ENCODE peak calls at places on chromosome 21, in nine cellular contexts. One of them, this sample, is unnamed.

GRCh38 chr21:20999567-21000169 is 1.5 kb downstream of the NCAM2 start:
- DNase-seq in lower lobe of right lung: no peak
- DNase-seq in GM12878: no peak
- DNase-seq in suprapubic skin: no peak
- DNase-seq in IMR-90: peak
- DNase-seq in upper lobe of right lung: no peak
- DNase-seq in choroid plexus epithelial cell: peak
- DNase-seq in lower leg skin: no peak
- DNase-seq in fibroblast of lung: peak
- DNase-seq in this sample: peak

GRCh38 chr21:38221594-38221993 is 35.2 kb upstream of the KCNJ15 start:
- DNase-seq in lower lobe of right lung: no peak
- DNase-seq in choroid plexus epithelial cell: no peak
- DNase-seq in fibroblast of lung: no peak
- DNase-seq in GM12878: no peak
- DNase-seq in upper lobe of right lung: no peak
- DNase-seq in IMR-90: no peak
- DNase-seq in lower leg skin: no peak
- DNase-seq in suprapubic skin: no peak
- DNase-seq in this sample: no peak

GRCh38 chr21:45861156-45861870 is 120.3 kb upstream of the COL6A1 start:
- DNase-seq in GM12878: no peak
- DNase-seq in suprapubic skin: no peak
- DNase-seq in IMR-90: no peak
- DNase-seq in lower lobe of right lung: no peak
- DNase-seq in choroid plexus epithelial cell: no peak
- DNase-seq in lower leg skin: no peak
- DNase-seq in fibroblast of lung: no peak
- DNase-seq in upper lobe of right lung: no peak
- DNase-seq in this sample: no peak

GRCh38 chr21:20451051-20451450 is 547.2 kb upstream of the NCAM2 start:
- DNase-seq in fibroblast of lung: no peak
- DNase-seq in lower leg skin: no peak
- DNase-seq in IMR-90: no peak
- DNase-seq in lower lobe of right lung: no peak
- DNase-seq in suprapubic skin: no peak
- DNase-seq in upper lobe of right lung: no peak
- DNase-seq in GM12878: no peak
- DNase-seq in choroid plexus epithelial cell: peak
- DNase-seq in this sample: no peak

GRCh38 chr21:43928726-43929125 is 63.7 kb downstream of the AGPAT3 start:
- DNase-seq in lower leg skin: no peak
- DNase-seq in IMR-90: no peak
- DNase-seq in choroid plexus epithelial cell: no peak
- DNase-seq in lower lobe of right lung: no peak
- DNase-seq in GM12878: no peak
- DNase-seq in upper lobe of right lung: no peak
- DNase-seq in fibroblast of lung: no peak
- DNase-seq in suprapubic skin: no peak
- DNase-seq in this sample: no peak

GRCh38 chr21:16928439-16928838 is 584.4 kb upstream of the CXADR start:
- DNase-seq in suprapubic skin: no peak
- DNase-seq in lower leg skin: no peak
- DNase-seq in lower lobe of right lung: no peak
- DNase-seq in choroid plexus epithelial cell: no peak
- DNase-seq in IMR-90: no peak
- DNase-seq in fibroblast of lung: no peak
- DNase-seq in upper lobe of right lung: no peak
- DNase-seq in GM12878: no peak
- DNase-seq in this sample: no peak

GRCh38 chr21:15164678-15165303 is 100.0 kb upstream of the NRIP1 start:
- DNase-seq in fibroblast of lung: peak
- DNase-seq in lower leg skin: no peak
- DNase-seq in IMR-90: no peak
- DNase-seq in lower lobe of right lung: no peak
- DNase-seq in suprapubic skin: no peak
- DNase-seq in upper lobe of right lung: no peak
- DNase-seq in GM12878: no peak
- DNase-seq in choroid plexus epithelial cell: peak
- DNase-seq in this sample: no peak

GRCh38 chr21:19986396-19986795 is 1011.8 kb upstream of the NCAM2 start:
- DNase-seq in choroid plexus epithelial cell: no peak
- DNase-seq in upper lobe of right lung: no peak
- DNase-seq in lower lobe of right lung: no peak
- DNase-seq in GM12878: no peak
- DNase-seq in fibroblast of lung: no peak
- DNase-seq in IMR-90: no peak
- DNase-seq in suprapubic skin: no peak
- DNase-seq in lower leg skin: no peak
- DNase-seq in this sample: no peak

GRCh38 chr21:32529679-32530078 is 55.6 kb downstream of the TCP10L start:
- DNase-seq in suprapubic skin: no peak
- DNase-seq in lower leg skin: peak
- DNase-seq in fibroblast of lung: no peak
- DNase-seq in lower lobe of right lung: no peak
- DNase-seq in choroid plexus epithelial cell: peak
- DNase-seq in upper lobe of right lung: no peak
- DNase-seq in IMR-90: no peak
- DNase-seq in GM12878: no peak
- DNase-seq in this sample: no peak

GRCh38 chr21:45269861-45270260 is 17.8 kb downstream of the POFUT2 start:
- DNase-seq in lower lobe of right lung: no peak
- DNase-seq in choroid plexus epithelial cell: no peak
- DNase-seq in IMR-90: no peak
- DNase-seq in lower leg skin: peak
- DNase-seq in upper lobe of right lung: no peak
- DNase-seq in fibroblast of lung: no peak
- DNase-seq in GM12878: no peak
- DNase-seq in suprapubic skin: peak
- DNase-seq in this sample: no peak

DNA sequence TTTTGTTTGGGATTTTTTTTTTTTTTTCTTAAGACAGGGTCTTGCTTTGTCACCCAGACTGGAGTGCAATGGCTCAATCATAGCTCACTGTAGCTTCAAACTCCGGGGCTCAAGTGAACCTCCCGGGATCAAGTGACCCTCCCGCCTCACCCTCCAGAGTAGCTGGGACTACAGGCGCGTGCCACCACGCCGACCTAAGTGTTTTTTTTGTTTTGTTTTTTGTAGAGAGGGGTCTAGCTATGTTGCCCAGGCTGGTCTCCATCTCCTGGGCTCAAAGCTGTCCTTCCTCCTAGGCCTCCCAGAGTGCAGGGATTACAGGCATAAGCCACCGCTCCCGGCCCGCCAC is 776 bp downstream of the HLCS start:
- DNase-seq in IMR-90: no peak
- DNase-seq in suprapubic skin: no peak
- DNase-seq in upper lobe of right lung: no peak
- DNase-seq in GM12878: no peak
- DNase-seq in fibroblast of lung: no peak
- DNase-seq in choroid plexus epithelial cell: no peak
- DNase-seq in lower lobe of right lung: no peak
- DNase-seq in lower leg skin: no peak
- DNase-seq in this sample: no peak
- H3K4me3 ChIP-seq in IMR-90: peak
- H3K4me3 ChIP-seq in suprapubic skin: peak
- H3K4me3 ChIP-seq in upper lobe of right lung: peak
- H3K4me3 ChIP-seq in GM12878: peak
- H3K4me3 ChIP-seq in fibroblast of lung: peak
- H3K4me3 ChIP-seq in choroid plexus epithelial cell: peak
- H3K4me3 ChIP-seq in lower lobe of right lung: peak
- H3K4me3 ChIP-seq in lower leg skin: peak
- H3K4me3 ChIP-seq in this sample: peak

GRCh38 chr21:42026072-42026415 is 15.9 kb upstream of the ZBTB21 start:
- DNase-seq in choroid plexus epithelial cell: no peak
- DNase-seq in fibroblast of lung: no peak
- DNase-seq in lower leg skin: no peak
- DNase-seq in suprapubic skin: no peak
- DNase-seq in upper lobe of right lung: no peak
- DNase-seq in GM12878: no peak
- DNase-seq in IMR-90: peak
- DNase-seq in lower lobe of right lung: peak
- DNase-seq in this sample: no peak
- TF ChIP-seq CTCF in choroid plexus epithelial cell: no peak
- TF ChIP-seq CTCF in fibroblast of lung: no peak
- TF ChIP-seq CTCF in lower leg skin: no peak
- TF ChIP-seq CTCF in suprapubic skin: no peak
- TF ChIP-seq CTCF in upper lobe of right lung: no peak
- TF ChIP-seq CTCF in GM12878: no peak
- TF ChIP-seq CTCF in IMR-90: no peak
- TF ChIP-seq CTCF in lower lobe of right lung: no peak
- TF ChIP-seq CTCF in this sample: no peak

GRCh38 chr21:34745557-34746255 is 76.9 kb downstream of the CLIC6 start:
- DNase-seq in suprapubic skin: peak
- DNase-seq in choroid plexus epithelial cell: peak
- DNase-seq in GM12878: peak
- DNase-seq in lower lobe of right lung: peak
- DNase-seq in IMR-90: peak
- DNase-seq in fibroblast of lung: peak
- DNase-seq in upper lobe of right lung: peak
- DNase-seq in lower leg skin: peak
- DNase-seq in this sample: peak

GRCh38 chr21:34743285-34743684 is 74.5 kb downstream of the CLIC6 start:
- DNase-seq in IMR-90: no peak
- DNase-seq in suprapubic skin: no peak
- DNase-seq in choroid plexus epithelial cell: no peak
- DNase-seq in GM12878: no peak
- DNase-seq in lower leg skin: peak
- DNase-seq in upper lobe of right lung: no peak
- DNase-seq in lower lobe of right lung: no peak
- DNase-seq in fibroblast of lung: no peak
- DNase-seq in this sample: no peak

GRCh38 chr21:34744801-34745200 is 76.0 kb downstream of the CLIC6 start:
- DNase-seq in fibroblast of lung: no peak
- DNase-seq in lower leg skin: peak
- DNase-seq in suprapubic skin: no peak
- DNase-seq in upper lobe of right lung: no peak
- DNase-seq in GM12878: no peak
- DNase-seq in IMR-90: no peak
- DNase-seq in choroid plexus epithelial cell: no peak
- DNase-seq in lower lobe of right lung: no peak
- DNase-seq in this sample: no peak

GRCh38 chr21:34740198-34740597 is 71.4 kb downstream of the CLIC6 start:
- DNase-seq in choroid plexus epithelial cell: no peak
- DNase-seq in IMR-90: no peak
- DNase-seq in fibroblast of lung: no peak
- DNase-seq in upper lobe of right lung: no peak
- DNase-seq in lower lobe of right lung: no peak
- DNase-seq in lower leg skin: no peak
- DNase-seq in GM12878: no peak
- DNase-seq in suprapubic skin: no peak
- DNase-seq in this sample: no peak

DNA sequence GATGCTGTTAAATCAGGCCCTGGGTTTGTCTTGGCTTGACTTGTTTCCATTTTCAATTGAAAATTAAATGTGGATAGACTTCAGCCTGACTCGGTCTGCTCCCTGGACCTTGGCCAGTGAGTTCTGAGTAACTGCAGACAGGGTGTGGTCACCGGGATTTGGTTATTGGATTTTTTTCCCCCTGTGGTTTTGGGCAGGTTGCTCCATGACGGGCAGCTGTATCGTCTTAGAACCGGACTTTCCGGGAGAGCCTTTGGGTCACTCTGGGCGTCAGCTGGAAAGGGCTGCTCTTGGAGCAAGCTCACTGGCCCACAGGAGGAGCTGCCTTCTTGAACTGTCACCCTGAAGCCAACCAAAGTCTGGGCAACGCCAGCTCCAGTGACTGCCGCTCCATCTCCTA is 75.0 kb downstream of the CLIC6 start:
- DNase-seq in choroid plexus epithelial cell: peak
- DNase-seq in suprapubic skin: peak
- DNase-seq in IMR-90: peak
- DNase-seq in upper lobe of right lung: no peak
- DNase-seq in fibroblast of lung: peak
- DNase-seq in lower lobe of right lung: no peak
- DNase-seq in lower leg skin: peak
- DNase-seq in GM12878: no peak
- DNase-seq in this sample: no peak
- H3K4me3 ChIP-seq in choroid plexus epithelial cell: no peak
- H3K4me3 ChIP-seq in suprapubic skin: no peak
- H3K4me3 ChIP-seq in IMR-90: no peak
- H3K4me3 ChIP-seq in upper lobe of right lung: no peak
- H3K4me3 ChIP-seq in fibroblast of lung: no peak
- H3K4me3 ChIP-seq in lower lobe of right lung: no peak
- H3K4me3 ChIP-seq in lower leg skin: no peak
- H3K4me3 ChIP-seq in GM12878: no peak
- H3K4me3 ChIP-seq in this sample: no peak

GRCh38 chr21:42652527-42653491 is 612 bp upstream of the PDE9A start:
- DNase-seq in suprapubic skin: no peak
- DNase-seq in upper lobe of right lung: peak
- DNase-seq in lower leg skin: no peak
- DNase-seq in fibroblast of lung: peak
- DNase-seq in IMR-90: peak
- DNase-seq in choroid plexus epithelial cell: peak
- DNase-seq in GM12878: no peak
- DNase-seq in lower lobe of right lung: peak
- DNase-seq in this sample: no peak
- TF ChIP-seq CTCF in suprapubic skin: peak
- TF ChIP-seq CTCF in upper lobe of right lung: peak
- TF ChIP-seq CTCF in lower leg skin: no peak
- TF ChIP-seq CTCF in fibroblast of lung: no peak
- TF ChIP-seq CTCF in IMR-90: peak
- TF ChIP-seq CTCF in choroid plexus epithelial cell: peak
- TF ChIP-seq CTCF in GM12878: no peak
- TF ChIP-seq CTCF in lower lobe of right lung: peak
- TF ChIP-seq CTCF in this sample: peak

DNA sequence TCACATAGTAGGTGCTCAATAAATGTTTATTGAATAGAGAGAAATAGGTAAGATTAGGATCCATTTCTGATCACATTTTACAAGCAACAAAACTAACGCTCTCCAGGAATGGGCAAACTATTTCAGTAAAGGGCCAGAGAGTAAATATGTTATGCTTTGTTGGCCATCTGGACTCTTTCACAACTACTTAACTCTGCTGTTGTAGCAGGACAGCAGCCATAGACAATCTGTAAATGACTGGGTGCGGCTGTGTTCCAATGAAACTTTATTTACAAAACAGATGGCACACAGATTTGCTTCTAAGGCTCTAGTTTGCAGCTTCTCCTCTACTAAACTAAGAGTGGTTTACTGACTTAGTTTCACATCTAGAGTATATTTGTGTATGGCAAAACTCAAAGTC is 83.0 kb upstream of the BACH1 start:
- DNase-seq in upper lobe of right lung: no peak
- DNase-seq in IMR-90: peak
- DNase-seq in lower leg skin: no peak
- DNase-seq in suprapubic skin: no peak
- DNase-seq in fibroblast of lung: peak
- DNase-seq in GM12878: no peak
- DNase-seq in choroid plexus epithelial cell: no peak
- DNase-seq in lower lobe of right lung: no peak
- DNase-seq in this sample: peak
- H3K4me3 ChIP-seq in upper lobe of right lung: no peak
- H3K4me3 ChIP-seq in IMR-90: no peak
- H3K4me3 ChIP-seq in lower leg skin: no peak
- H3K4me3 ChIP-seq in suprapubic skin: no peak
- H3K4me3 ChIP-seq in fibroblast of lung: no peak
- H3K4me3 ChIP-seq in GM12878: no peak
- H3K4me3 ChIP-seq in choroid plexus epithelial cell: no peak
- H3K4me3 ChIP-seq in lower lobe of right lung: no peak
- H3K4me3 ChIP-seq in this sample: no peak